ENCODE peak calls at places on chromosome 4, in seven cellular contexts. One of them, this sample, is unnamed.

GRCh38 chr4:68927165-68927564 is 24.4 kb downstream of the UGT2A3 start:
- DNase-seq in H9: no peak
- DNase-seq in GM12878: no peak
- DNase-seq in islet precursor cell: no peak
- DNase-seq in RPMI8226: no peak
- DNase-seq in uterus: no peak
- DNase-seq in fibroblast of the conjunctiva: no peak
- DNase-seq in this sample: no peak

GRCh38 chr4:24763631-24764302 is 31.6 kb upstream of the SOD3 start:
- DNase-seq in H9: no peak
- DNase-seq in GM12878: no peak
- DNase-seq in islet precursor cell: peak
- DNase-seq in RPMI8226: no peak
- DNase-seq in uterus: no peak
- DNase-seq in fibroblast of the conjunctiva: no peak
- DNase-seq in this sample: peak

GRCh38 chr4:80446664-80447063 is 111.1 kb downstream of the CFAP299 start:
- DNase-seq in H9: no peak
- DNase-seq in GM12878: no peak
- DNase-seq in islet precursor cell: no peak
- DNase-seq in RPMI8226: no peak
- DNase-seq in uterus: no peak
- DNase-seq in fibroblast of the conjunctiva: no peak
- DNase-seq in this sample: no peak

GRCh38 chr4:175758595-175758994 is 53.5 kb downstream of the GPM6A start:
- DNase-seq in H9: no peak
- DNase-seq in GM12878: no peak
- DNase-seq in islet precursor cell: no peak
- DNase-seq in RPMI8226: no peak
- DNase-seq in uterus: no peak
- DNase-seq in fibroblast of the conjunctiva: no peak
- DNase-seq in this sample: no peak

GRCh38 chr4:164383187-164384181 is 370.4 kb upstream of the SMIM31 start:
- DNase-seq in H9: peak
- DNase-seq in GM12878: no peak
- DNase-seq in islet precursor cell: peak
- DNase-seq in RPMI8226: no peak
- DNase-seq in uterus: peak
- DNase-seq in fibroblast of the conjunctiva: no peak
- DNase-seq in this sample: peak

GRCh38 chr4:98481167-98481566 is 177.2 kb downstream of the TSPAN5 start:
- DNase-seq in H9: no peak
- DNase-seq in GM12878: no peak
- DNase-seq in islet precursor cell: no peak
- DNase-seq in RPMI8226: no peak
- DNase-seq in uterus: no peak
- DNase-seq in fibroblast of the conjunctiva: no peak
- DNase-seq in this sample: no peak

GRCh38 chr4:5378002-5378401 is 326.7 kb downstream of the STK32B start:
- DNase-seq in H9: no peak
- DNase-seq in GM12878: no peak
- DNase-seq in islet precursor cell: no peak
- DNase-seq in RPMI8226: no peak
- DNase-seq in uterus: no peak
- DNase-seq in fibroblast of the conjunctiva: no peak
- DNase-seq in this sample: peak

GRCh38 chr4:14566518-14566917 is 435.8 kb upstream of the CPEB2 start:
- DNase-seq in H9: no peak
- DNase-seq in GM12878: no peak
- DNase-seq in islet precursor cell: no peak
- DNase-seq in RPMI8226: no peak
- DNase-seq in uterus: no peak
- DNase-seq in fibroblast of the conjunctiva: no peak
- DNase-seq in this sample: peak

GRCh38 chr4:30720021-30720655 is at the start of gene PCDH7:
- DNase-seq in H9: peak
- DNase-seq in GM12878: no peak
- DNase-seq in islet precursor cell: peak
- DNase-seq in RPMI8226: no peak
- DNase-seq in uterus: peak
- DNase-seq in fibroblast of the conjunctiva: no peak
- DNase-seq in this sample: peak

GRCh38 chr4:141576585-141577110 is 59.7 kb upstream of the IL15 start:
- DNase-seq in H9: no peak
- DNase-seq in GM12878: no peak
- DNase-seq in islet precursor cell: no peak
- DNase-seq in RPMI8226: no peak
- DNase-seq in uterus: no peak
- DNase-seq in fibroblast of the conjunctiva: no peak
- DNase-seq in this sample: no peak

GRCh38 chr4:183343730-183344129 is 21.5 kb upstream of the CLDN24 start:
- DNase-seq in H9: no peak
- DNase-seq in GM12878: no peak
- DNase-seq in islet precursor cell: no peak
- DNase-seq in RPMI8226: no peak
- DNase-seq in uterus: no peak
- DNase-seq in fibroblast of the conjunctiva: no peak
- DNase-seq in this sample: no peak

GRCh38 chr4:81049861-81050423 is 19.4 kb downstream of the BMP3 start:
- DNase-seq in H9: no peak
- DNase-seq in GM12878: no peak
- DNase-seq in islet precursor cell: no peak
- DNase-seq in RPMI8226: no peak
- DNase-seq in uterus: no peak
- DNase-seq in fibroblast of the conjunctiva: no peak
- DNase-seq in this sample: no peak

GRCh38 chr4:185708348-185708747 is 103.6 kb downstream of the SORBS2 start:
- DNase-seq in H9: no peak
- DNase-seq in GM12878: no peak
- DNase-seq in islet precursor cell: no peak
- DNase-seq in RPMI8226: no peak
- DNase-seq in uterus: no peak
- DNase-seq in fibroblast of the conjunctiva: no peak
- DNase-seq in this sample: peak

GRCh38 chr4:144338834-144339233 is 198.3 kb upstream of the GYPA start:
- DNase-seq in H9: no peak
- DNase-seq in GM12878: no peak
- DNase-seq in islet precursor cell: peak
- DNase-seq in RPMI8226: no peak
- DNase-seq in uterus: no peak
- DNase-seq in fibroblast of the conjunctiva: no peak
- DNase-seq in this sample: no peak

GRCh38 chr4:40629401-40630334 is at the start of gene RBM47:
- DNase-seq in H9: peak
- DNase-seq in GM12878: no peak
- DNase-seq in islet precursor cell: peak
- DNase-seq in RPMI8226: peak
- DNase-seq in uterus: peak
- DNase-seq in fibroblast of the conjunctiva: no peak
- DNase-seq in this sample: peak

GRCh38 chr4:88938138-88938537 is 118.8 kb downstream of the FAM13A start:
- DNase-seq in H9: no peak
- DNase-seq in GM12878: no peak
- DNase-seq in islet precursor cell: no peak
- DNase-seq in RPMI8226: no peak
- DNase-seq in uterus: no peak
- DNase-seq in fibroblast of the conjunctiva: peak
- DNase-seq in this sample: peak

GRCh38 chr4:130028552-130028951 is 932.6 kb downstream of the C4orf33 start:
- DNase-seq in H9: no peak
- DNase-seq in GM12878: peak
- DNase-seq in islet precursor cell: no peak
- DNase-seq in RPMI8226: peak
- DNase-seq in uterus: no peak
- DNase-seq in fibroblast of the conjunctiva: no peak
- DNase-seq in this sample: no peak

GRCh38 chr4:10491420-10491819 is 34.2 kb upstream of the ZNF518B start:
- DNase-seq in H9: no peak
- DNase-seq in GM12878: no peak
- DNase-seq in islet precursor cell: no peak
- DNase-seq in RPMI8226: no peak
- DNase-seq in uterus: no peak
- DNase-seq in fibroblast of the conjunctiva: no peak
- DNase-seq in this sample: no peak

GRCh38 chr4:88953400-88953799 is 103.6 kb downstream of the FAM13A start:
- DNase-seq in H9: no peak
- DNase-seq in GM12878: peak
- DNase-seq in islet precursor cell: no peak
- DNase-seq in RPMI8226: peak
- DNase-seq in uterus: no peak
- DNase-seq in fibroblast of the conjunctiva: no peak
- DNase-seq in this sample: peak

GRCh38 chr4:24248674-24249644 is 335.4 kb downstream of the DHX15 start:
- DNase-seq in H9: no peak
- DNase-seq in GM12878: no peak
- DNase-seq in islet precursor cell: no peak
- DNase-seq in RPMI8226: no peak
- DNase-seq in uterus: no peak
- DNase-seq in fibroblast of the conjunctiva: no peak
- DNase-seq in this sample: no peak

GRCh38 chr4:172871381-172871780 is 297.2 kb upstream of the GALNT7 start:
- DNase-seq in H9: no peak
- DNase-seq in GM12878: no peak
- DNase-seq in islet precursor cell: no peak
- DNase-seq in RPMI8226: no peak
- DNase-seq in uterus: no peak
- DNase-seq in fibroblast of the conjunctiva: no peak
- DNase-seq in this sample: peak

GRCh38 chr4:98828801-98829200 is 100.1 kb downstream of the EIF4E start:
- DNase-seq in H9: peak
- DNase-seq in GM12878: no peak
- DNase-seq in islet precursor cell: no peak
- DNase-seq in RPMI8226: no peak
- DNase-seq in uterus: no peak
- DNase-seq in fibroblast of the conjunctiva: no peak
- DNase-seq in this sample: peak

GRCh38 chr4:121656269-121656641 is 40.5 kb downstream of the ANXA5 start:
- DNase-seq in H9: peak
- DNase-seq in GM12878: peak
- DNase-seq in islet precursor cell: peak
- DNase-seq in RPMI8226: peak
- DNase-seq in uterus: peak
- DNase-seq in fibroblast of the conjunctiva: peak
- DNase-seq in this sample: peak

GRCh38 chr4:141028024-141028529 is 105.2 kb downstream of the RNF150 start:
- DNase-seq in H9: no peak
- DNase-seq in GM12878: no peak
- DNase-seq in islet precursor cell: no peak
- DNase-seq in RPMI8226: no peak
- DNase-seq in uterus: no peak
- DNase-seq in fibroblast of the conjunctiva: peak
- DNase-seq in this sample: peak

GRCh38 chr4:144295286-144295995 is 154.9 kb upstream of the GYPA start:
- DNase-seq in H9: no peak
- DNase-seq in GM12878: no peak
- DNase-seq in islet precursor cell: no peak
- DNase-seq in RPMI8226: no peak
- DNase-seq in uterus: no peak
- DNase-seq in fibroblast of the conjunctiva: no peak
- DNase-seq in this sample: no peak

GRCh38 chr4:52659722-52660261 is 691 bp upstream of the USP46 start:
- DNase-seq in H9: no peak
- DNase-seq in GM12878: no peak
- DNase-seq in islet precursor cell: peak
- DNase-seq in RPMI8226: no peak
- DNase-seq in uterus: peak
- DNase-seq in fibroblast of the conjunctiva: no peak
- DNase-seq in this sample: no peak

GRCh38 chr4:21191304-21191703 is 491.0 kb downstream of the PACRGL start:
- DNase-seq in H9: no peak
- DNase-seq in GM12878: no peak
- DNase-seq in islet precursor cell: no peak
- DNase-seq in RPMI8226: no peak
- DNase-seq in uterus: no peak
- DNase-seq in fibroblast of the conjunctiva: no peak
- DNase-seq in this sample: no peak

GRCh38 chr4:169159614-169160013 is 111.1 kb downstream of the SH3RF1 start:
- DNase-seq in H9: no peak
- DNase-seq in GM12878: no peak
- DNase-seq in islet precursor cell: no peak
- DNase-seq in RPMI8226: no peak
- DNase-seq in uterus: no peak
- DNase-seq in fibroblast of the conjunctiva: peak
- DNase-seq in this sample: peak

GRCh38 chr4:152970102-152970820 is 34.1 kb downstream of the FHDC1 start:
- DNase-seq in H9: no peak
- DNase-seq in GM12878: no peak
- DNase-seq in islet precursor cell: peak
- DNase-seq in RPMI8226: no peak
- DNase-seq in uterus: no peak
- DNase-seq in fibroblast of the conjunctiva: peak
- DNase-seq in this sample: peak

GRCh38 chr4:158446106-158446505 is 75.6 kb upstream of the RXFP1 start:
- DNase-seq in H9: no peak
- DNase-seq in GM12878: no peak
- DNase-seq in islet precursor cell: no peak
- DNase-seq in RPMI8226: no peak
- DNase-seq in uterus: no peak
- DNase-seq in fibroblast of the conjunctiva: peak
- DNase-seq in this sample: peak

GRCh38 chr4:158818595-158818994 is 49.8 kb downstream of the FNIP2 start:
- DNase-seq in H9: no peak
- DNase-seq in GM12878: no peak
- DNase-seq in islet precursor cell: no peak
- DNase-seq in RPMI8226: no peak
- DNase-seq in uterus: no peak
- DNase-seq in fibroblast of the conjunctiva: no peak
- DNase-seq in this sample: no peak

GRCh38 chr4:108359130-108359709 is 190.5 kb upstream of the LEF1 start:
- DNase-seq in H9: no peak
- DNase-seq in GM12878: no peak
- DNase-seq in islet precursor cell: no peak
- DNase-seq in RPMI8226: no peak
- DNase-seq in uterus: no peak
- DNase-seq in fibroblast of the conjunctiva: no peak
- DNase-seq in this sample: no peak

GRCh38 chr4:40186665-40187014 is 10.2 kb upstream of the RHOH start:
- DNase-seq in H9: no peak
- DNase-seq in GM12878: no peak
- DNase-seq in islet precursor cell: no peak
- DNase-seq in RPMI8226: no peak
- DNase-seq in uterus: no peak
- DNase-seq in fibroblast of the conjunctiva: no peak
- DNase-seq in this sample: peak

GRCh38 chr4:78190595-78190994 is 133.5 kb downstream of the FRAS1 start:
- DNase-seq in H9: no peak
- DNase-seq in GM12878: no peak
- DNase-seq in islet precursor cell: no peak
- DNase-seq in RPMI8226: no peak
- DNase-seq in uterus: no peak
- DNase-seq in fibroblast of the conjunctiva: no peak
- DNase-seq in this sample: no peak

GRCh38 chr4:126051709-126052424 is 737.1 kb downstream of the FAT4 start:
- DNase-seq in H9: no peak
- DNase-seq in GM12878: no peak
- DNase-seq in islet precursor cell: no peak
- DNase-seq in RPMI8226: no peak
- DNase-seq in uterus: no peak
- DNase-seq in fibroblast of the conjunctiva: peak
- DNase-seq in this sample: peak

This sample was measured in fibroblast of mammary gland.